ENCODE peak calls at places on chromosomes 12 and 14, in five cellular contexts. A, V, S, D and H are unnamed samples. For H3K27me3 and H3K36me3, the result is how much of the 10 kb centered on the place peaks cover.

GRCh38 chr12:14774074-14774943 is 29.0 kb downstream of the WBP11 start:
- DNase-seq in A (peak), V (peak), S (peak), D (peak), H (peak)

GRCh38 chr14:49506650-49507049 is 79.5 kb downstream of the RPS29 start:
- DNase-seq in A (no peak), V (no peak), S (no peak), D (no peak), H (no peak)

GRCh38 chr14:77469539-77469938 is 11.6 kb downstream of the AHSA1 start:
- DNase-seq in A (no peak), V (no peak), S (no peak), D (no peak), H (no peak)

GRCh38 chr12:1422604-1423315 is 171.6 kb downstream of the FBXL14 start:
- DNase-seq in A (no peak), V (no peak), S (no peak), D (no peak), H (no peak)

GRCh38 chr14:80927385-80927989 is 14.1 kb downstream of the CEP128 start:
- DNase-seq in A (no peak), V (no peak), S (no peak), D (no peak), H (no peak)

GRCh38 chr14:28941758-28942157 is 175.2 kb downstream of the FOXG1 start:
- DNase-seq in A (no peak), V (no peak), S (no peak), D (no peak), H (no peak)

GRCh38 chr12:123107926-123108681 is 42.8 kb downstream of the PITPNM2 start:
- DNase-seq in A (peak), V (no peak), S (no peak), D (no peak), H (no peak)

GRCh38 chr12:55942577-55943136 is 11.7 kb downstream of the DGKA start:
- DNase-seq in A (no peak), V (no peak), S (no peak), D (no peak), H (no peak)

GRCh38 chr12:92574046-92574783 is 128.6 kb upstream of the PLEKHG7 start:
- DNase-seq in A (no peak), V (no peak), S (no peak), D (peak), H (no peak)

GRCh38 chr14:69459122-69459521 is 25.4 kb upstream of the PLEKHD1 start:
- DNase-seq in A (no peak), V (no peak), S (no peak), D (no peak), H (no peak)

GRCh38 chr12:87687362-87687761 is 341.8 kb downstream of the C12orf50 start:
- DNase-seq in A (no peak), V (no peak), S (no peak), D (peak), H (peak)

GRCh38 chr12:12442548-12443071 is 85.7 kb downstream of the BORCS5 start:
- DNase-seq in A (no peak), V (no peak), S (no peak), D (peak), H (no peak)

GRCh38 chr14:42023452-42023851 is 416.8 kb downstream of the LRFN5 start:
- DNase-seq in A (no peak), V (no peak), S (no peak), D (no peak), H (no peak)

GRCh38 chr14:67418368-67419174 is 6.6 kb upstream of the PLEK2 start:
- DNase-seq in A (no peak), V (no peak), S (no peak), D (peak), H (peak)

GRCh38 chr12:105466901-105467598 is 136.6 kb downstream of the C12orf75 start:
- DNase-seq in A (no peak), V (no peak), S (no peak), D (no peak), H (no peak)

GRCh38 chr12:114658002-114658441 is 26.0 kb downstream of the TBX3 start:
- DNase-seq in A (no peak), V (no peak), S (no peak), D (peak), H (no peak)

GRCh38 chr14:33307691-33308369 is 369.2 kb downstream of the NPAS3 start:
- DNase-seq in A (no peak), V (no peak), S (no peak), D (no peak), H (peak)

GRCh38 chr12:2183556-2184541 is 131.1 kb downstream of the CACNA1C start:
- DNase-seq in A (no peak), V (no peak), S (no peak), D (peak), H (no peak)

GRCh38 chr14:65958664-65959562 is 527.3 kb upstream of the CCDC196 start:
- DNase-seq in A (no peak), V (no peak), S (no peak), D (peak), H (no peak)

GRCh38 chr12:1978078-1978477 is 26.2 kb downstream of the DCP1B start:
- DNase-seq in A (no peak), V (no peak), S (no peak), D (peak), H (no peak)

GRCh38 chr12:104352106-104352713 is 48.7 kb downstream of the EID3 start:
- DNase-seq in A (no peak), V (no peak), S (no peak), D (peak), H (peak)

GRCh38 chr14:86796221-86797074 is 1196.5 kb downstream of the GALC start:
- DNase-seq in A (no peak), V (no peak), S (no peak), D (peak), H (no peak)

GRCh38 chr14:58272589-58273372 is 25.6 kb upstream of the ARID4A start:
- DNase-seq in A (no peak), V (no peak), S (no peak), D (peak), H (no peak)

GRCh38 chr12:43789941-43790340 is 16.2 kb downstream of the TWF1 start:
- DNase-seq in A (no peak), V (no peak), S (no peak), D (peak), H (peak)

GRCh38 chr14:67557118-67557517 is 24.0 kb downstream of the PLEKHH1 start:
- DNase-seq in A (no peak), V (no peak), S (no peak), D (peak), H (no peak)

GRCh38 chr14:72291908-72292688 is 359.9 kb downstream of the RGS6 start:
- DNase-seq in A (no peak), V (peak), S (no peak), D (peak), H (no peak)

GRCh38 chr14:25552826-25553225 is 502.9 kb upstream of the STXBP6 start:
- DNase-seq in A (no peak), V (no peak), S (no peak), D (no peak), H (no peak)

GRCh38 chr12:108966378-108967151 is 54.3 kb downstream of the SVOP start:
- DNase-seq in A (peak), V (no peak), S (no peak), D (no peak), H (peak)

GRCh38 chr12:13211191-13211858 is 14.8 kb downstream of the EMP1 start:
- DNase-seq in A (no peak), V (no peak), S (no peak), D (peak), H (no peak)

GRCh38 chr14:90781876-90782275 is 34.4 kb downstream of the TTC7B start:
- DNase-seq in A (no peak), V (no peak), S (no peak), D (no peak), H (no peak)

DNA sequence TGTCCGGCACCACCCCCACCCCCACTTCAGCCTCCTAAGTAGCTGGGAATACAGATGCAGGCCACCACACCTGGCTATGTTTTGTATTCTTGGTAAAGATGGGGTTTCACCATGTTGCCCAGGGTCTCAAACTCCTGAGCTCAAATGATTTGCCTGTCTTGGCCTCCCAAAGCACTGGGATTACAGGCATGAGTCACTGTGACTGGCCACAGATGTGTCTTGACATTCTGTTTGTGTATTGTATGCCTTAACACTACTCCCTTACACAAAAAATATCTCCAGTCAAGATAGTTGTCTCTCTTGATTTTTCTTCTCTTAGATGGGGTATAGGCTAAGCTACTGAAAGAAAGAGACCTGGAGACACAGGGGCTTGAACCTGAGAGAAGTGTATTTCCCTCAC is 17.6 kb downstream of the CLEC14A start:
- DNase-seq in A (no peak), V (no peak), S (no peak), D (peak), H (peak)
- H3K27me3 ChIP-seq in A (under half), V (under half), S (under half), D (under half), H (under half)

DNA sequence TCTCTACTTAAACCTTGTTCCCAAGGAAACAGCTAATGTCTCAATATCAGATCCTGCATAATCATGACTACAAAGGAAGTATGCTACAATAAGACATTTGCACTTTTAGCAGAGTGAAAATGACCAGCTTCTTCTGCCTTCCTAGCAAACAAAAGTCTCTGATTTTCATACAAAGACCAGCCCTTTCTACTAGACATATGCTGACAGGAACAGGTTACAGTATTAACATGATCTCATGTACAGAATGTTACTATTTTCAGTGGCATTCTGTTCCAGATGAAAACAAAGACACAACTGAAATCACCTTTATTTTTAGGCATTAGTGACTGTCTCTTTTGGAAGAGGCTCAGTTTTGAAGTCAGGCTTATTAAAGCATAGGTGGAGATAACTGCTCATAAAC is 228.6 kb downstream of the MED13L start:
- DNase-seq in A (no peak), V (no peak), S (no peak), D (no peak), H (no peak)
- H3K36me3 ChIP-seq in A (under half), V (under half), S (under half), D (under half), H (under half)

GRCh38 chr14:64880382-64881121 is 845 bp upstream of the SPTB start:
- DNase-seq in A (peak), V (no peak), S (peak), D (no peak), H (no peak)
- H3K4me3 ChIP-seq in A (peak), V (peak), S (peak), D (no peak), H (no peak)

DNA sequence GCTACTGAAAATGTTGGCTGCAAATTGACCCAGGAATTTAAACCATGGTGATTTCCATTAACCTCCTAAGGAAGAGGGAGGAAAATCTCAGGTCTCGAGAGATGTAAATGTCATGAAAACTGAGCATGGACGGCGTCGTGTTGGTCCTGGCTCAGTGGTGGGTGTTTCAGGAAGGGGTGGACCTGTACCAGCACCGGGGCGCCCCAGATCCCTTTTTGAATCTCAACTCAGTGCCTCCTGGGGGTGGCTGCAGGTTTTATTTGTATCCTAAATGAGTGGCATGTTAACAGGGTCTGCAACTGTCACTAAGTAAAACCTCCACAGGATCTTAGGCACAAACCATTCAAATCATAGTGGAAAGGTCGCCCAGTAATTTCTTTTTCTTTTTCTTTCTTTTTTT is 101.3 kb downstream of the ASCL4 start:
- DNase-seq in A (no peak), V (no peak), S (no peak), D (no peak), H (no peak)
- H3K27me3 ChIP-seq in A (half or more), V (under half), S (under half), D (under half), H (under half)

GRCh38 chr14:54784657-54785056 is 118.0 kb downstream of the GCH1 start:
- DNase-seq in A (peak), V (no peak), S (no peak), D (no peak), H (no peak)
- H3K36me3 ChIP-seq in A (half or more), V (under half), S (under half), D (half or more), H (under half)

GRCh38 chr12:132764231-132764630 is 2.6 kb upstream of the ANKLE2 start:
- DNase-seq in A (no peak), V (no peak), S (no peak), D (no peak), H (no peak)
- H3K4me3 ChIP-seq in A (no peak), V (no peak), S (no peak), D (no peak), H (no peak)

GRCh38 chr12:52672321-52672933 is 7.8 kb downstream of the KRT1 start:
- DNase-seq in A (no peak), V (no peak), S (no peak), D (no peak), H (no peak)

GRCh38 chr12:52674416-52674775 is 5.8 kb downstream of the KRT1 start:
- DNase-seq in A (no peak), V (no peak), S (no peak), D (no peak), H (no peak)

GRCh38 chr12:52675301-52675701 is 4.9 kb downstream of the KRT1 start:
- DNase-seq in A (no peak), V (no peak), S (no peak), D (no peak), H (no peak)

GRCh38 chr12:52673713-52674415 is 6.3 kb downstream of the KRT1 start:
- DNase-seq in A (no peak), V (no peak), S (no peak), D (no peak), H (no peak)

DNA sequence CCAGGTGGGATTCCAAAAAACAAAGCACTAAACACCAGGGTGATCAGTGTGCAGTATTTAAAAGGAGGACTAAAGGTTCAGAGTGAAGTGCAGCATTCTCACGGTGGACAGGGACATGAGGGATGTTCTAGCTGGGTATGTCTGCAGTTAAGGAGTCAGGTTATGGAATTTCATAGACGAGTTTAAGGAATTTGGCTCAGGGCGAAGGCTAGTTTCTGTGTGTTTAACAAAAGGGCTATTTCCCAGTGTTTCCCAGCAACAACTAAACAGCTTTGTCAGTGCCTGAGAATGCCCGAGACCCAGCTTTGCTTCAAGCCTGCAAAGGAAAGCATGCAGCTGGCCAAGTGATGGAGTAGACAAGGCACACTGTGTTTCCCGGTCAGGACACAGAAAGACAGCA is 7.0 kb downstream of the KRT1 start:
- DNase-seq in A (no peak), V (no peak), S (no peak), D (no peak), H (no peak)
- H3K27me3 ChIP-seq in A (half or more), V (under half), S (under half), D (under half), H (under half)